ENCODE peak calls at places on chromosomes 7 and 10, in six cellular contexts. Q is thoracic aorta, U is colonic mucosa, R is cardiac muscle cell, I is esophagus muscularis mucosa, X is heart left ventricle. A is an unnamed sample. For H3K27me3, the result is how much of the 10 kb centered on the place peaks cover.

GRCh38 chr7:35512716-35513115 is 182.2 kb downstream of the HERPUD2 start:
- DNase-seq in Q (no peak), R (no peak), I (no peak), X (peak), U (no peak), A (no peak)

GRCh38 chr10:86837663-86838062 is 81.2 kb downstream of the BMPR1A start:
- DNase-seq in I (no peak), U (no peak), R (no peak), X (no peak), Q (no peak), A (no peak)

GRCh38 chr7:112414855-112415490 is 35.3 kb upstream of the IFRD1 start:
- DNase-seq in Q (no peak), U (no peak), X (no peak), I (no peak), R (peak), A (peak)

GRCh38 chr7:129401228-129401967 is 32.8 kb upstream of the STRIP2 start:
- DNase-seq in U (no peak), R (no peak), Q (no peak), X (no peak), I (no peak), A (peak)

GRCh38 chr10:130179640-130180039 is 43.4 kb downstream of the GLRX3 start:
- DNase-seq in X (no peak), I (no peak), R (peak), U (no peak), Q (no peak), A (peak)

GRCh38 chr10:80185522-80186299 is 19.6 kb downstream of the ANXA11 start:
- DNase-seq in X (no peak), R (peak), I (no peak), Q (no peak), U (no peak), A (no peak)

GRCh38 chr10:11180228-11180627 is 162.6 kb downstream of the CELF2 start:
- DNase-seq in Q (no peak), U (no peak), X (peak), R (no peak), I (no peak), A (no peak)

GRCh38 chr7:1232623-1233327 is at the start of gene UNCX:
- DNase-seq in I (no peak), U (no peak), R (no peak), X (no peak), Q (no peak), A (no peak)

GRCh38 chr7:117098457-117098856 is 145.2 kb downstream of the ST7 start:
- DNase-seq in X (no peak), U (no peak), I (no peak), R (peak), Q (no peak), A (peak)

GRCh38 chr10:108561649-108562048 is 1361.7 kb downstream of the XPNPEP1 start:
- DNase-seq in U (no peak), I (no peak), X (no peak), R (peak), Q (no peak), A (no peak)

GRCh38 chr7:158976468-158976848 is 120.1 kb downstream of the DYNC2I1 start:
- DNase-seq in Q (no peak), I (no peak), X (no peak), U (no peak), R (peak), A (no peak)

GRCh38 chr10:43997330-43997729 is 348.6 kb upstream of the ZNF32 start:
- DNase-seq in X (no peak), U (no peak), I (peak), R (no peak), Q (no peak), A (no peak)

GRCh38 chr7:30851651-30852359 is 59.8 kb upstream of the AQP1 start:
- DNase-seq in I (no peak), U (no peak), X (no peak), R (no peak), Q (peak), A (no peak)

GRCh38 chr7:94064541-94065191 is 60.5 kb upstream of the BET1 start:
- DNase-seq in U (no peak), I (no peak), R (peak), Q (no peak), X (no peak), A (peak)

GRCh38 chr7:111878788-111879187 is 316.5 kb upstream of the IMMP2L start:
- DNase-seq in U (no peak), R (no peak), X (no peak), I (no peak), Q (no peak), A (no peak)

GRCh38 chr7:22142593-22142992 is 196.9 kb upstream of the CDCA7L start:
- DNase-seq in Q (no peak), U (no peak), R (no peak), I (no peak), X (no peak), A (no peak)

GRCh38 chr7:156232931-156233705 is 407.5 kb upstream of the RNF32 start:
- DNase-seq in I (peak), X (no peak), U (no peak), Q (no peak), R (no peak), A (no peak)

GRCh38 chr10:110138197-110138812 is 69.1 kb upstream of the MXI1 start:
- DNase-seq in X (no peak), U (no peak), R (peak), Q (no peak), I (no peak), A (peak)

GRCh38 chr7:87140271-87140748 is 11.9 kb upstream of the DMTF1 start:
- DNase-seq in U (peak), I (no peak), Q (no peak), X (no peak), R (peak), A (no peak)

GRCh38 chr10:95655571-95656290 is 780 bp downstream of the ALDH18A1 start:
- DNase-seq in Q (no peak), R (peak), X (no peak), U (peak), I (peak), A (peak)

GRCh38 chr10:58514102-58514472 is 1.4 kb downstream of the BICC1 start:
- DNase-seq in R (no peak), U (no peak), Q (no peak), I (no peak), X (no peak), A (no peak)

GRCh38 chr7:19102884-19103283 is 14.6 kb downstream of the TWIST1 start:
- DNase-seq in I (peak), Q (no peak), U (no peak), X (no peak), R (no peak), A (no peak)

GRCh38 chr7:128030263-128030998 is 806 bp downstream of the LRRC4 start:
- DNase-seq in X (no peak), Q (no peak), U (no peak), R (no peak), I (no peak), A (no peak)

GRCh38 chr10:30847642-30848041 is 184.0 kb downstream of the ZNF438 start:
- DNase-seq in R (no peak), X (no peak), I (peak), Q (no peak), U (no peak), A (no peak)

GRCh38 chr10:30848396-30849032 is 183.2 kb downstream of the ZNF438 start:
- DNase-seq in U (no peak), I (no peak), X (no peak), R (no peak), Q (no peak), A (no peak)

GRCh38 chr10:30850776-30851175 is 180.9 kb downstream of the ZNF438 start:
- DNase-seq in X (no peak), U (no peak), Q (no peak), R (no peak), I (no peak), A (no peak)

GRCh38 chr10:30849636-30850035 is 182.0 kb downstream of the ZNF438 start:
- DNase-seq in R (no peak), Q (no peak), I (no peak), U (no peak), X (no peak), A (no peak)

DNA sequence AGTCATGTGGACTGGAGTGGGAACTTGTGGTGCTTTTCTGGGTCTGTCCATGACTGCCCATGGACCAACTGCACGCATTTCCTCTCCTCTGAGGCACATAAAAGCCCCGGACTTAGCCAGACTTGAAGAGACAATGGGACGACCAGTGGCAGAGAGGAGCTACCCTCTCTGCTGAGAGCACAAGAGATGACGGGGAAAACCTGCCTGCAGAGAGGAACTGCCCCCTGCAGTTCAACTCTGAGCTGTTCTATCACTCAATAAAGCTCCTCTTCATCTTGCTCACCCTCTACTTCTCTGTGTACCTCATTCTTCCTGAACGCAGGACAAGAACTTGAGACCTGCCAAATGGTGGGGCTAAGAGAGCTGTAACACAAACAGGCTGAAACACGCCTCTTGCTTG is 184.5 kb downstream of the ZNF438 start:
- DNase-seq in X (no peak), R (no peak), U (no peak), I (peak), Q (no peak), A (no peak)
- TF ChIP-seq CTCF in X (no peak), R (no peak), U (no peak), I (no peak), Q (no peak), A (no peak)

GRCh38 chr10:117133273-117134083 is 4.6 kb downstream of the VAX1 start:
- DNase-seq in X (no peak), Q (no peak), U (no peak), I (no peak), R (no peak), A (no peak)
- H3K27me3 ChIP-seq in X (half or more), Q (under half), U (half or more), I (half or more), R (half or more), A (half or more)

DNA sequence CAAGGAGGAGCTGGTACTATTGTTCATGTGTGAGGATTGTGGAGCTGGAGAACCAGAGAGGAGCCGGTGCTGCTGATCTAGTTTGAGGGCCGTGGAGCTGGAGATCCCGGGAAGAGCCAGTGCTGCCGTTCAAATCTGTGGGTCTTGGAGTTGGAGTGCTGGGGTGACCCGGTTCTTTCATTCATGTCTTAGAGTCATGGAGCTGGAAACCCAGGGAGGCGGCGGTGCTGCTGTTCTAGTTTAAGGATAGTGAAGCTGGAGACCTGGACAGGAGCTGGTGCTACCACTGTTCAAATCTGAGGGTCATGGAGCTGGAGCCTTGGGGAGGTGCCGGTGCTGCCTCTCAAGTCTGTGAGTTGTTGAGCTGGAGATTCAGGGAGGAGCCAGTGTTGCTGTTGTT is 88.5 kb upstream of the ZNF479 start:
- DNase-seq in U (no peak), I (no peak), Q (no peak), R (no peak), X (no peak), A (no peak)
- TF ChIP-seq CTCF in U (no peak), I (no peak), Q (no peak), R (no peak), X (no peak), A (no peak)

GRCh38 chr7:92680458-92680857 is 90.3 kb upstream of the FAM133B start:
- DNase-seq in Q (no peak), U (no peak), R (no peak), I (no peak), X (no peak), A (no peak)
- H3K27me3 ChIP-seq in Q (under half), U (under half), R (under half), I (under half), X (under half), A (under half)

DNA sequence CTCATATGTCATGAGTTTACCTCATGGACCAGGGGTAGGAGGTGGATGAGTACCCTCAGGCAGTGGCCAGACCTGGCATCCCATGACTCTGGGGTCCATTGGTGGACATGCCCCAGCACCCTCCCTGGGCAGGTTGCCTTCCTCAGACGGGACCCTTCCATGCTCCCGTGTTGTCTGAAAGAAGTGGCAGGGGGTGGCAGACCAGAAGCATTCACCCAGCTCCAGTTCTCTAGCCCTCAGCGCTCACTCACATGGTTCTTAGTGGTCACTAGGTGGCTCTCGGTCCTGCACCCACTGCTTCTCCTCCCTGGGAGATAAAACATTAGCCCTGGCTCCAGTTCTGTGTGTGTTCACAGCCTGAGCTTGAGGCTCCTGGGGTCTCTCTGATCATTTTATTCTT is 6.0 kb downstream of the RBP3 start:
- DNase-seq in I (no peak), R (peak), U (no peak), X (no peak), Q (no peak), A (no peak)
- TF ChIP-seq CTCF in I (no peak), R (peak), U (no peak), X (peak), Q (no peak), A (peak)

GRCh38 chr7:142598297-142598696 is 151.0 kb upstream of the PRSS1 start:
- DNase-seq in U (no peak), I (no peak), Q (no peak), R (no peak), X (no peak), A (no peak)
- H3K27me3 ChIP-seq in U (under half), I (under half), Q (under half), R (under half), X (under half), A (under half)

DNA sequence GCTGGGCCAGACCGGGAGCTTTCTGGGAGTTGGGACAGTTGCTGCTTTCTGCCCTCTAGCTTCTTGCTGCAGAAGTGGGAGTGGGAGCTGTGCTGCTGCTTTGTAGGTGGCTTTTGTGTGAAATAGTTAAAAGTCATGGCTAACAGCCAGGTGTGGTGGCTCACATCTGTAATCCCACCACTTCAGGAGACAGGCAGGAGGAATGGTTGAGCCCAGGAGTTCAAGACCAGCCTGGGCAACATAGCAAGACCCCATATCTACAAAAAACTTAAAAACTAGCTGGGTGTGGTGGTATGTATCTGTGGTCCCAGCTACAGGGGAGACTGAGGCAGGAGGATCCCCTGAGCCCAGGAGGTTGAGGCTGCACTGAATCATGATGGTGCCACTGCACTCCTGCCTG is 13.7 kb downstream of the TACR2 start:
- DNase-seq in Q (no peak), U (no peak), I (no peak), R (no peak), X (no peak), A (no peak)
- TF ChIP-seq CTCF in Q (no peak), U (no peak), I (no peak), R (no peak), X (no peak), A (no peak)

DNA sequence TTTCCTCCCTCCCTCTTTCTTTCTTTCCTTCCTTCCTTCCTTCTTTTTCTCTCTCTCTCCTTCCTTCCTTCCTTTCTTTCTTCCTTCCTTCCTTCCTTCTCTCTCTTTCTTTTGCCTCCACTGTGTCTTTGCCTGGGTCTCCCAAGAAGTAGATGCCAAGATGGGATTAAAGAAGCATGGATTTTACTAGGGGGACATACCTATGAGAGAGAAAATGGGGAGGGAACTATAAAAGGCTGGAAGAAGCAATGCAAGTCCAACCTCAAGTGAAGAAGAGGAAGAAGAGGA is 33.3 kb upstream of the CRTAC1 start:
- DNase-seq in R (no peak), U (no peak), Q (no peak), I (no peak), X (no peak), A (no peak)
- H3K27me3 ChIP-seq in R (under half), U (under half), Q (under half), I (half or more), X (under half), A (under half)

GRCh38 chr10:24417053-24417452 is 208.1 kb downstream of the KIAA1217 start:
- DNase-seq in Q (no peak), R (peak), U (no peak), X (no peak), I (no peak), A (no peak)

GRCh38 chr10:24415455-24416169 is 206.7 kb downstream of the KIAA1217 start:
- DNase-seq in Q (no peak), U (peak), X (peak), I (no peak), R (peak), A (peak)

GRCh38 chr10:24419067-24419466 is 210.1 kb downstream of the KIAA1217 start:
- DNase-seq in R (no peak), I (no peak), U (no peak), X (no peak), Q (no peak), A (no peak)

GRCh38 chr10:24416248-24416647 is 207.3 kb downstream of the KIAA1217 start:
- DNase-seq in X (no peak), Q (no peak), R (no peak), U (no peak), I (no peak), A (no peak)

DNA sequence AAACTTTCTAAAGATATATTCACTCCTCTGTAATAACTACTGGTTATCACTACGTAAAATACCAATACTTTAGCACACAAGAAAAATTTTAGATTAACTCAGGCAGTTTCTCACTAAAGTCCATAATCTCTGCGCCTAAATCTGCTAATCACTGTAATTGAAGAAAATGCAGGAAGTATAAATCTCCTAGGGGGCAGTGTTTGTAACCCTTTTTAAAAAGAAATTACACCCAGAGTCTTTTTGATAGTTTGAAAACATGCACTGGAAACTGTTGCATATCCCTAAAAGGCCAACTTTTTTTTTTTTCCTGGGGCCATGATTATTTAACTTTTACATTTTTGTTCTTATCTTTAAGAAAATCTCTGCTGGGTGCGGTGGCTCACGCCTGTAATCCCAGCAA is 209.6 kb downstream of the KIAA1217 start:
- DNase-seq in I (no peak), Q (no peak), X (no peak), R (no peak), U (no peak), A (no peak)
- TF ChIP-seq CTCF in I (no peak), Q (no peak), X (peak), R (peak), U (no peak), A (no peak)

DNA sequence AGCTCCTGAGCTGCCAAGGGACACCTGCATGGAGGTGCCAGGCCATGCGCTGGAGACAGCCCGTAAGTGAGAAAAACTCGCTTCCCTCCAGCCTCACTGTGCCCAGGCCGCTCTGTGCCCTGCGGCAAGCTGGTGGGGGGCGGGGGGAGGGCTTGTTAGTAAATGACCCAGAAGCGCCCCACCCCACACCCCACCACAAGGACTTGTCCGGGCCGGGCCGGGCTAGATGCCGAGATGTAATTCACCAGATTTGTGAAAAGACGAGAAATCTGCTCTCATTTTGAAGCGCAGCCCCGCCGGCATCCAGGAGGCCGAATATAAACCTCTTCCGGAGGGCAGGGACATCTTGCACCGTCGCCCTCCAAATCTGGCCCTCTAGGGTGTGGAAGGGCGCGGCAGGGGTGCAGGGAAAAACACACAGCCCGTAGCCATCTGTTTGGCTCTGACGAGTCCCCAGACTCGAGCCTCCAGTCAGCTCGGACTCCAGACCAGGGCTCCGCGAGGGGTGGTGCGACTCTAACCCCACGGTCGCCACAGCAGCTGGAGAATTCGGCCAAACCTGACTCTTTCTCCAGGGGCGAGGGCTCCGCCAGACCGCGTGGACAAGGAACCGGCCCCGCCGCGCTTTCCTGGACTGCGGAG is 14.8 kb downstream of the TLX1 start:
- DNase-seq in X (no peak), R (no peak), U (no peak), I (no peak), Q (no peak), A (no peak)
- H3K27me3 ChIP-seq in X (half or more), R (half or more), U (half or more), I (half or more), Q (under half), A (half or more)